ENCODE peak calls at places on chromosome 22, in five cellular contexts. P, F, Q, U and B are unnamed samples.

GRCh38 chr22:46339956-46340355 is 4.4 kb downstream of the TRMU start:
- DNase-seq in F (no peak), Q (no peak), P (no peak), U (no peak), B (no peak)

GRCh38 chr22:46990937-46991520 is 228.6 kb downstream of the TBC1D22A start:
- DNase-seq in Q (no peak), P (no peak), F (no peak), U (no peak), B (no peak)

GRCh38 chr22:39414377-39414776 is 14.8 kb downstream of the TAB1 start:
- DNase-seq in P (no peak), F (no peak), U (no peak), Q (no peak), B (no peak)

GRCh38 chr22:43482310-43482625 is 70.5 kb downstream of the MPPED1 start:
- DNase-seq in F (no peak), P (no peak), U (no peak), Q (no peak), B (no peak)

GRCh38 chr22:22030493-22031182 is 48.1 kb upstream of the TOP3B start:
- DNase-seq in P (no peak), U (no peak), Q (no peak), F (no peak), B (peak; percentile 88)

GRCh38 chr22:36104435-36104834 is 56.1 kb downstream of the APOL3 start:
- DNase-seq in U (no peak), Q (peak; percentile 24), P (no peak), F (no peak), B (no peak)

GRCh38 chr22:42160830-42161696 is 30.5 kb upstream of the CYP2D6 start:
- DNase-seq in F (peak; percentile 34), U (peak; percentile 28), Q (no peak), P (no peak), B (no peak)

GRCh38 chr22:22770280-22770871 is 117.2 kb upstream of the IGLL5 start:
- DNase-seq in U (peak; percentile 64), Q (peak; percentile 68), P (peak; percentile 28), F (no peak), B (no peak)

GRCh38 chr22:23216331-23217170 is 36.2 kb downstream of the BCR start:
- DNase-seq in P (no peak), F (no peak), Q (no peak), U (no peak), B (no peak)

GRCh38 chr22:43338766-43339345 is 4.3 kb downstream of the SCUBE1 start:
- DNase-seq in F (no peak), U (no peak), Q (peak; percentile 41), P (no peak), B (no peak)

GRCh38 chr22:38176170-38176741 is 5.4 kb downstream of the PLA2G6 start:
- DNase-seq in U (no peak), Q (no peak), F (no peak), P (peak; percentile 30), B (no peak)

GRCh38 chr22:21775061-21775460 is 39.5 kb upstream of the YPEL1 start:
- DNase-seq in P (peak; percentile 55), Q (no peak), U (no peak), F (no peak), B (no peak)

GRCh38 chr22:43126506-43127165 is 16.1 kb downstream of the BIK start:
- DNase-seq in P (peak; percentile 83), U (peak; percentile 88), Q (no peak), F (peak; percentile 82), B (no peak)

GRCh38 chr22:41917906-41918791 is 3.3 kb upstream of the SHISA8 start:
- DNase-seq in U (peak; percentile 63), P (peak; percentile 37), Q (no peak), F (no peak), B (no peak)

DNA sequence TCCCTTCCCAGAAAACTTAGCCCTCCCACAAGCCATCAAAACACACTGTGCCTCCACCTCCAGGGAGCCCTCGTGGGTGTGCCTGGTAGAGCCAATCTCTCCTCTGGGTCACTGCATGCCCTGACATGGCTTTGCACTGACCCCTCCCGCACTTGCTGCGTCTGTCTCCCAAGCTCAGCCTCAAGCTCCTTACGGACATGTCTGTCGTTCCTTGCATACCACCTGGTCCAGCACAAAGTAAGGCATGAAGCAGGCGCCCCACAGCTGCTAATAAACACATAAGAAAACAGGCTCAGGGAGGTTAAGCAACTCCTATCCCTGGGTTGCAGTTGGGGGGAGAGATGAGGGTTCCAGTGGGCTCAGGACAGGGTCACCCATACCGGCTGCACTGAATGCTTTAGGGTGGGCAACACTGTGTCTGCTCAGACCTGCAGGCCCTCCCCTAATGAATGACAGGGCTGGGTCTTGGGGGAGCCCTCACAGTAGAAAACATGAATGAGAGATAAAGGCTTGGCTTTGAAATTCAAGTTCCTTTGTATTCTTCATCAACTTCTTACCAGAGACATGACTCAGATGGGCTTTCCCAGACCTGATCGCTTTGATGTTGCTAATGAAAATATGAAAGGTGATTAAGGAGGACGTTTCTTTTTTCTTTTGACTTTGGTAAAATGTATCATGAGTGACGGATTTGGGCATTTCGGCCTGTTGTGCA is 38.0 kb downstream of the PHF21B start:
- DNase-seq in F (no peak), P (no peak), Q (no peak), U (no peak), B (no peak)
- TF ChIP-seq EZH2phosphoT487 in F (no peak), P (no peak), Q (no peak), U (no peak), B (no peak)

GRCh38 chr22:24810043-24810749 is 4.2 kb downstream of the SGSM1 start:
- DNase-seq in Q (peak; percentile 81), U (no peak), F (no peak), P (peak; percentile 22), B (no peak)
- H3K4me2 ChIP-seq in Q (peak overlapping the region; percentile 60), U (no peak overlapping the region), F (no peak overlapping the region), P (no peak overlapping the region), B (no peak overlapping the region)

GRCh38 chr22:28750471-28750881 is 8.6 kb downstream of the HSCB start:
- DNase-seq in Q (no peak), U (peak; percentile 54), F (no peak), P (peak; percentile 76), B (no peak)
- TF ChIP-seq EZH2phosphoT487 in Q (no peak), U (no peak), F (no peak), P (no peak), B (no peak)

GRCh38 chr22:27609411-27610029 is 192.0 kb downstream of the MN1 start:
- DNase-seq in U (no peak), F (no peak), P (no peak), Q (peak; percentile 67), B (no peak)

GRCh38 chr22:27613099-27614089 is 188.2 kb downstream of the MN1 start:
- DNase-seq in Q (no peak), F (no peak), P (peak; percentile 13), U (no peak), B (no peak)

GRCh38 chr22:27614291-27615007 is 187.1 kb downstream of the MN1 start:
- DNase-seq in U (no peak), F (no peak), P (peak; percentile 22), Q (no peak), B (no peak)

GRCh38 chr22:27612075-27612474 is 189.5 kb downstream of the MN1 start:
- DNase-seq in F (no peak), U (no peak), Q (no peak), P (no peak), B (no peak)

DNA sequence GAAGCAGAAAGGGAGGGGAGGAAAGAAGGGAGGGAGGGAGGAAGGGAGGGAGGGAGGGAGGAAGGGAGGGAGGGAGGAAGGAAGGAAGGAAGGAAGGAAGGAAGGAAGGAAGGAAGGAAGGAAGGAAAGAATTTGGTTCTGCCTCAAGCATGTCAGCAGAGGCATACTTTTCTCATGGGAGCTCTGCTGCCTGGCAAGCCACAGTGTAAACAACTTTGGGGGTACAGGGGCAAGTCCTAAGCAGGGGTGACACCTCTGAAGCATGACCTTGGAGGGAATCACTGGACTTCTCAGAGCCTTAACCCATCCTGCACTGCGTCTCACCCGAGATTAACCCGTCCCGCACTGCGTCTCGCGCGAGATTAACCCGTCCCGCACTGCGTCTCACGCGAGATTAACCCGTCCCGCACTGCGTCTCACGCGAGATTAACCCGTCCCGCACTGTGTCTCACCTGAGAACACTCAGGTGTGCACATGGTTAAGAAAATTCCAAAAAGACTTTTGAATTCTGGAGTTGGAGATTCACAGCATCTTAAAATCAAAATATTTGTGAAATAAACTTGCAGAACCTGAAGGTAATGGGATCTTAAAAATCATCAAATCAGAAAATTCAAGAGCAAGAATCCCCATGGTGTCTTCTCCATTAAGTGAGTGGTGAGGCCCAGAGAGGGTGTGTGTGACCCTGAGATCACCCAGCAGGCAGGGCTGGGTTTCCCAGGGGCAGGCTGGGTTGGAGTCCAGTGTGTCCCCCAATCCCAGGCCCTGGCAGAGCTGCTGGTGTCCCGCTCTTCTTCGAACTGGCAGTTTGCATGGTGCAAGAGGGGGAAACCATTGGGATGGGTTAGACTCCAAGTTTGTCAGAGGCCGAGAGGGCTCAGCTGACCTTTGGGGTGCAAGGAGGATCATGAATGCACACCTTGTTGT is 190.4 kb downstream of the MN1 start:
- DNase-seq in F (no peak), P (no peak), Q (no peak), U (no peak), B (no peak)
- H3K4me2 ChIP-seq in F (no peak overlapping the region), P (no peak overlapping the region), Q (no peak overlapping the region), U (no peak overlapping the region), B (no peak overlapping the region)

GRCh38 chr22:24954856-24955255 is 2.3 kb downstream of the KIAA1671 start:
- DNase-seq in Q (no peak), U (no peak), F (no peak), P (no peak), B (no peak)

GRCh38 chr22:24953294-24954113 is 988 bp downstream of the KIAA1671 start:
- DNase-seq in Q (peak; percentile 74), F (no peak), P (no peak), U (no peak), B (no peak)

GRCh38 chr22:24951942-24952836 is at the start of gene KIAA1671:
- DNase-seq in P (peak; percentile 85), F (peak; percentile 53), U (peak; percentile 85), Q (peak; percentile 99), B (peak; percentile 85)

GRCh38 chr22:24954114-24954463 is 1.6 kb downstream of the KIAA1671 start:
- DNase-seq in U (no peak), F (no peak), Q (peak; percentile 77), P (no peak), B (no peak)

DNA sequence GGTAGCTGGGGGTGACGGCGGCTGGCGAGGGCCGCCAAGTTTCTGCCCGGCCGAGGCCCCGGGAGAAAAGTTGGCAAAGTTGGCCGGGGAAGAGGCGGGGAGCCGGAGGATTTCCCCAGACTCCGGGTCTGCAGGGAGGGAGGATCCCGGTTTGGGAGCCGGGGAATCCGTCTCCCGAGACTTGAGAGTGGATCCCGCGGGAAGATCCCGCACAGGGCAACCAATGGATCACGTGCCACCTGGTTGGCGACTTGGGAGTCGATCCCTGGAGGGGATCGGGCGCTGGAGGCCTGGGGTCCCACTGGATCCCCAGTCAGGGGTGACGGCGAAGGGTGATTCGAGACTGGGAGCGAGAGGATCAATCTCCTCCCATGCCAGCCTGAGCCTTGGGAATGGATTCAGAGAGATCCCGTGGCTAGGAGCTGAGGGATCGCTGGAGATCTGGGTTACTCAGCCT is 349 bp downstream of the KIAA1671 start:
- DNase-seq in Q (peak; percentile 88), U (peak; percentile 71), F (peak; percentile 31), P (peak; percentile 80), B (no peak)
- TF ChIP-seq EZH2phosphoT487 in Q (no peak), U (no peak), F (no peak), P (peak; percentile 6), B (no peak)

GRCh38 chr22:19109198-19110063 is 12.8 kb downstream of the DGCR2 start:
- DNase-seq in U (no peak), F (no peak), Q (no peak), P (peak; percentile 65), B (peak; percentile 77)
- H3K4me2 ChIP-seq in U (no peak overlapping the region), F (no peak overlapping the region), Q (no peak overlapping the region), P (no peak overlapping the region), B (peak overlapping the region; percentile 23)

GRCh38 chr22:49626361-49627216 is 201.1 kb downstream of the BRD1 start:
- DNase-seq in Q (no peak), F (no peak), U (no peak), P (no peak), B (no peak)
- TF ChIP-seq EZH2phosphoT487 in Q (no peak), F (no peak), U (no peak), P (no peak), B (no peak)

GRCh38 chr22:25085930-25086901 is 113.4 kb upstream of the CRYBB3 start:
- DNase-seq in F (no peak), P (no peak), U (no peak), Q (no peak), B (peak; percentile 11)
- H3K4me2 ChIP-seq in F (no peak overlapping the region), P (no peak overlapping the region), U (no peak overlapping the region), Q (no peak overlapping the region), B (peak overlapping the region; percentile 24)